ENCODE peak calls at places on chromosomes 11 and 22, in nine cellular contexts. S is NT2/D1; Y is colonic mucosa; E is activated T-cell treated with anti-CD3 and anti-CD28 coated beads for 48 hours; H is T-helper 1 cell; W is naive thymus-derived CD8-positive, alpha-beta T cell; Z is fibroblast of lung; R is posterior cingulate gyrus; L is T-helper 9 cell. K is an unnamed sample.

GRCh38 chr11:2922635-2923034 is 6.6 kb downstream of the PHLDA2 start:
- DNase-seq in S (no peak), Y (no peak), E (no peak), H (no peak), W (no peak), Z (no peak), R (no peak), L (no peak), K (no peak)

GRCh38 chr11:8111636-8112035 is 30.6 kb downstream of the TUB start:
- DNase-seq in S (no peak), Y (no peak), E (no peak), H (no peak), W (no peak), Z (no peak), R (peak; percentile 61), L (no peak), K (peak; percentile 66)

GRCh38 chr11:124678416-124678815 is 4.7 kb downstream of the SPA17 start:
- DNase-seq in S (no peak), Y (no peak), E (no peak), H (no peak), W (no peak), Z (no peak), R (no peak), L (no peak), K (no peak)

GRCh38 chr11:101718406-101718805 is 134.6 kb upstream of the TRPC6 start:
- DNase-seq in S (no peak), Y (no peak), E (no peak), H (no peak), W (no peak), Z (peak; percentile 97), R (no peak), L (no peak), K (no peak)

GRCh38 chr22:27105142-27106025 is 448.0 kb downstream of the MIAT start:
- DNase-seq in S (no peak), Y (peak; percentile 38), E (no peak), H (no peak), W (no peak), Z (peak; percentile 62), R (peak; percentile 32), L (no peak), K (no peak)

GRCh38 chr22:20000246-20001081 is 16.2 kb downstream of the ARVCF start:
- DNase-seq in S (peak; percentile 52), Y (no peak), E (no peak), H (no peak), W (no peak), Z (no peak), R (peak; percentile 49), L (no peak), K (peak; percentile 54)

GRCh38 chr22:26550498-26551033 is 38.3 kb upstream of the TFIP11 start:
- DNase-seq in S (no peak), Y (no peak), E (no peak), H (no peak), W (no peak), Z (peak; percentile 93), R (peak; percentile 36), L (no peak), K (peak; percentile 19)

GRCh38 chr11:78613053-78613813 is 38.6 kb upstream of the NARS2 start:
- DNase-seq in S (no peak), Y (no peak), E (no peak), H (no peak), W (no peak), Z (no peak), R (no peak), L (no peak), K (no peak)

GRCh38 chr11:6611092-6612007 is 666 bp downstream of the TAF10 start:
- DNase-seq in S (no peak), Y (peak; percentile 47), E (no peak), H (no peak), W (peak; percentile 15), Z (peak; percentile 28), R (no peak), L (peak; percentile 31), K (no peak)

GRCh38 chr11:31355817-31356216 is 13.7 kb downstream of the DCDC1 start:
- DNase-seq in S (no peak), Y (no peak), E (no peak), H (no peak), W (no peak), Z (no peak), R (no peak), L (no peak), K (no peak)

GRCh38 chr11:123020968-123021367 is 39.3 kb upstream of the BSX start:
- DNase-seq in S (peak; percentile 62), Y (no peak), E (peak; percentile 8), H (no peak), W (no peak), Z (peak; percentile 57), R (no peak), L (no peak), K (no peak)

GRCh38 chr11:64867748-64868462 is 10.5 kb downstream of the EHD1 start:
- DNase-seq in S (no peak), Y (no peak), E (no peak), H (no peak), W (no peak), Z (no peak), R (no peak), L (no peak), K (no peak)

GRCh38 chr11:18615628-18616392 is 16.2 kb downstream of the MISFA start:
- DNase-seq in S (no peak), Y (no peak), E (no peak), H (no peak), W (no peak), Z (no peak), R (no peak), L (no peak), K (no peak)

GRCh38 chr11:68128682-68129327 is 7.6 kb upstream of the CHKA start:
- DNase-seq in S (peak; percentile 56), Y (no peak), E (no peak), H (no peak), W (no peak), Z (peak; percentile 68), R (no peak), L (no peak), K (no peak)

GRCh38 chr11:17383466-17383865 is 5.0 kb downstream of the KCNJ11 start:
- DNase-seq in S (no peak), Y (no peak), E (no peak), H (no peak), W (no peak), Z (no peak), R (no peak), L (no peak), K (no peak)

GRCh38 chr11:95680169-95680929 is 109.2 kb downstream of the FAM76B start:
- DNase-seq in S (no peak), Y (no peak), E (no peak), H (no peak), W (no peak), Z (peak; percentile 91), R (no peak), L (no peak), K (no peak)

GRCh38 chr11:119103793-119104192 is 2.1 kb upstream of the DPAGT1 start:
- DNase-seq in S (no peak), Y (no peak), E (no peak), H (no peak), W (no peak), Z (no peak), R (no peak), L (no peak), K (peak; percentile 2)

GRCh38 chr11:72609045-72609444 is 65.2 kb downstream of the PDE2A start:
- DNase-seq in S (no peak), Y (no peak), E (no peak), H (no peak), W (no peak), Z (peak; percentile 34), R (no peak), L (no peak), K (no peak)

GRCh38 chr11:129728571-129728970 is 87.1 kb upstream of the TMEM45B start:
- DNase-seq in S (no peak), Y (no peak), E (no peak), H (no peak), W (no peak), Z (no peak), R (no peak), L (no peak), K (no peak)

GRCh38 chr22:37370306-37370979 is 56.8 kb downstream of the ELFN2 start:
- DNase-seq in S (no peak), Y (peak; percentile 25), E (no peak), H (no peak), W (no peak), Z (no peak), R (no peak), L (no peak), K (no peak)

GRCh38 chr22:39688186-39688768 is 117.7 kb downstream of the CACNA1I start:
- DNase-seq in S (no peak), Y (no peak), E (no peak), H (no peak), W (no peak), Z (no peak), R (no peak), L (no peak), K (no peak)

GRCh38 chr22:45830531-45831245 is 146.3 kb downstream of the WNT7B start:
- DNase-seq in S (no peak), Y (no peak), E (no peak), H (no peak), W (no peak), Z (peak; percentile 51), R (no peak), L (no peak), K (no peak)

GRCh38 chr11:32435152-32435480 is 223 bp downstream of the WT1 start:
- DNase-seq in S (no peak), Y (no peak), E (no peak), H (no peak), W (no peak), Z (no peak), R (no peak), L (no peak), K (no peak)

GRCh38 chr22:32389685-32390084 is 22.4 kb downstream of the RTCB start:
- DNase-seq in S (no peak), Y (no peak), E (no peak), H (no peak), W (no peak), Z (peak; percentile 16), R (no peak), L (no peak), K (no peak)

GRCh38 chr11:71339178-71339881 is 87.0 kb upstream of the SHANK2 start:
- DNase-seq in S (no peak), Y (no peak), E (no peak), H (no peak), W (no peak), Z (no peak), R (no peak), L (no peak), K (no peak)

GRCh38 chr11:46601129-46601528 is 7.3 kb upstream of the AMBRA1 start:
- DNase-seq in S (no peak), Y (no peak), E (no peak), H (no peak), W (no peak), Z (no peak), R (no peak), L (no peak), K (no peak)

GRCh38 chr22:39314251-39314971 is 5.0 kb downstream of the RPL3 start:
- DNase-seq in S (no peak), Y (no peak), E (no peak), H (no peak), W (no peak), Z (no peak), R (no peak), L (no peak), K (no peak)

GRCh38 chr22:38957046-38957770 is at the start of gene APOBEC3A:
- DNase-seq in S (no peak), Y (peak; percentile 64), E (no peak), H (no peak), W (no peak), Z (no peak), R (no peak), L (no peak), K (no peak)

GRCh38 chr11:33532257-33532656 is 168.4 kb downstream of the C11orf91 start:
- DNase-seq in S (no peak), Y (no peak), E (no peak), H (no peak), W (no peak), Z (no peak), R (no peak), L (no peak), K (no peak)

GRCh38 chr22:30591191-30591587 is 521 bp downstream of the PES1 start:
- DNase-seq in S (no peak), Y (no peak), E (no peak), H (no peak), W (no peak), Z (peak; percentile 27), R (no peak), L (no peak), K (no peak)

GRCh38 chr11:117231637-117232021 is 244 bp downstream of the PCSK7 start:
- DNase-seq in S (no peak), Y (no peak), E (no peak), H (no peak), W (no peak), Z (no peak), R (no peak), L (no peak), K (no peak)

K was measured in hippocampal formation.